ENCODE peak calls at places on chromosomes 6 and 20, in seven cellular contexts. A is activated T-cell treated with anti-CD3 and anti-CD28 coated beads for 4 hours; Y is naive B cell; I is activated CD8-positive, alpha-beta T cell treated with anti-CD3 and anti-CD28 coated beads for 36 hours; X is activated CD8-positive, alpha-beta memory T cell treated with anti-CD3 and anti-CD28 coated beads for 48 hours; U is tibial nerve; B is ovary. T is an unnamed sample.

GRCh38 chr6:162177733-162178132 is 549.8 kb downstream of the PRKN start:
- DNase-seq in I (no peak), A (no peak), Y (no peak), U (no peak), B (no peak), X (no peak), T (peak; percentile 10)

GRCh38 chr6:125312478-125312877 is 10.7 kb upstream of the HDDC2 start:
- DNase-seq in I (no peak), A (no peak), B (no peak), U (no peak), Y (no peak), X (no peak), T (no peak)

GRCh38 chr20:9015984-9016324 is 52.9 kb upstream of the PLCB4 start:
- DNase-seq in X (no peak), B (no peak), I (no peak), A (no peak), Y (no peak), U (no peak), T (peak; percentile 12)

GRCh38 chr20:59151820-59152219 is 11.8 kb upstream of the ZNF831 start:
- DNase-seq in A (no peak), Y (no peak), X (no peak), U (no peak), I (peak; percentile 79), B (no peak), T (no peak)

GRCh38 chr6:136887899-136888298 is 34.2 kb upstream of the SLC35D3 start:
- DNase-seq in Y (no peak), B (no peak), U (no peak), A (no peak), I (no peak), X (no peak), T (no peak)

GRCh38 chr20:12466915-12467314 is 541.9 kb upstream of the SPTLC3 start:
- DNase-seq in U (no peak), X (no peak), B (no peak), I (no peak), A (no peak), Y (no peak), T (no peak)

GRCh38 chr6:140857734-140858380 is 1274.9 kb upstream of the GJE1 start:
- DNase-seq in U (no peak), B (no peak), I (no peak), A (no peak), X (no peak), Y (no peak), T (peak; percentile 56)

GRCh38 chr6:157911786-157912185 is 69.9 kb upstream of the SYNJ2 start:
- DNase-seq in Y (no peak), X (no peak), U (no peak), B (no peak), A (no peak), I (no peak), T (no peak)

GRCh38 chr6:5541751-5542432 is 280.6 kb downstream of the FARS2 start:
- DNase-seq in I (peak; percentile 27), X (no peak), U (no peak), A (no peak), B (no peak), Y (no peak), T (no peak)

GRCh38 chr6:159134701-159135364 is 34.4 kb upstream of the FNDC1 start:
- DNase-seq in B (peak; percentile 33), X (peak; percentile 69), Y (peak; percentile 79), U (peak; percentile 64), A (peak; percentile 74), I (peak; percentile 88), T (peak; percentile 83)

GRCh38 chr6:164273491-164273890 is 859.0 kb downstream of the QKI start:
- DNase-seq in Y (no peak), X (no peak), B (no peak), A (no peak), I (no peak), U (no peak), T (no peak)

GRCh38 chr6:35718911-35719381 is 17.9 kb upstream of the ARMC12 start:
- DNase-seq in X (no peak), I (peak; percentile 55), B (peak; percentile 65), U (no peak), Y (no peak), A (no peak), T (no peak)

GRCh38 chr6:142413111-142413510 is 111.3 kb downstream of the ADGRG6 start:
- DNase-seq in U (no peak), I (no peak), X (no peak), A (no peak), Y (no peak), B (no peak), T (peak; percentile 8)

GRCh38 chr20:38872491-38873049 is 53.6 kb upstream of the FAM83D start:
- DNase-seq in X (no peak), U (no peak), A (no peak), B (no peak), I (peak; percentile 50), Y (no peak), T (no peak)

GRCh38 chr20:17651761-17652388 is 30.2 kb downstream of the RRBP1 start:
- DNase-seq in X (no peak), Y (no peak), U (no peak), B (no peak), I (peak; percentile 16), A (no peak), T (peak; percentile 24)

GRCh38 chr6:106581468-106581867 is 47.8 kb downstream of the RTN4IP1 start:
- DNase-seq in U (no peak), Y (no peak), A (no peak), X (no peak), I (no peak), B (no peak), T (no peak)

GRCh38 chr6:38233161-38233791 is 406.5 kb downstream of the BTBD9 start:
- DNase-seq in X (no peak), Y (no peak), U (no peak), B (no peak), I (no peak), A (no peak), T (no peak)

T was measured in AG08395.